ENCODE peak calls at places on chromosomes 2 and 18, in six cellular contexts. One of them, this sample, is unnamed.

GRCh38 chr18:6943143-6943542 is 174.5 kb downstream of the LAMA1 start:
- DNase-seq in kidney: no peak
- DNase-seq in heart left ventricle: no peak
- DNase-seq in left ventricle myocardium inferior: no peak
- DNase-seq in CD4-positive, CD25-positive, alpha-beta regulatory T cell: no peak
- DNase-seq in psoas muscle: no peak
- DNase-seq in this sample: no peak

GRCh38 chr2:16482485-16482884 is 183.1 kb downstream of the CYRIA start:
- DNase-seq in left ventricle myocardium inferior: no peak
- DNase-seq in kidney: no peak
- DNase-seq in psoas muscle: no peak
- DNase-seq in heart left ventricle: no peak
- DNase-seq in CD4-positive, CD25-positive, alpha-beta regulatory T cell: no peak
- DNase-seq in this sample: no peak

GRCh38 chr2:217834057-217834620 is 168.7 kb downstream of the TNS1 start:
- DNase-seq in psoas muscle: peak
- DNase-seq in CD4-positive, CD25-positive, alpha-beta regulatory T cell: no peak
- DNase-seq in heart left ventricle: no peak
- DNase-seq in kidney: peak
- DNase-seq in left ventricle myocardium inferior: peak
- DNase-seq in this sample: no peak

GRCh38 chr2:118981627-118982026 is 39.6 kb downstream of the MARCO start:
- DNase-seq in left ventricle myocardium inferior: no peak
- DNase-seq in psoas muscle: no peak
- DNase-seq in CD4-positive, CD25-positive, alpha-beta regulatory T cell: no peak
- DNase-seq in heart left ventricle: no peak
- DNase-seq in kidney: peak
- DNase-seq in this sample: no peak

GRCh38 chr2:128422571-128422970 is 103.9 kb upstream of the HS6ST1 start:
- DNase-seq in left ventricle myocardium inferior: no peak
- DNase-seq in heart left ventricle: peak
- DNase-seq in psoas muscle: no peak
- DNase-seq in CD4-positive, CD25-positive, alpha-beta regulatory T cell: no peak
- DNase-seq in kidney: peak
- DNase-seq in this sample: peak

GRCh38 chr2:30492619-30493018 is 45.6 kb downstream of the LCLAT1 start:
- DNase-seq in heart left ventricle: no peak
- DNase-seq in psoas muscle: no peak
- DNase-seq in kidney: no peak
- DNase-seq in left ventricle myocardium inferior: no peak
- DNase-seq in CD4-positive, CD25-positive, alpha-beta regulatory T cell: no peak
- DNase-seq in this sample: no peak

GRCh38 chr2:168192839-168193616 is 54.4 kb downstream of the STK39 start:
- DNase-seq in kidney: no peak
- DNase-seq in psoas muscle: no peak
- DNase-seq in CD4-positive, CD25-positive, alpha-beta regulatory T cell: peak
- DNase-seq in heart left ventricle: no peak
- DNase-seq in left ventricle myocardium inferior: no peak
- DNase-seq in this sample: no peak

GRCh38 chr18:43877922-43878321 is 600.6 kb upstream of the SYT4 start:
- DNase-seq in left ventricle myocardium inferior: no peak
- DNase-seq in kidney: no peak
- DNase-seq in psoas muscle: no peak
- DNase-seq in heart left ventricle: no peak
- DNase-seq in CD4-positive, CD25-positive, alpha-beta regulatory T cell: no peak
- DNase-seq in this sample: no peak

GRCh38 chr18:59961086-59961485 is 61.3 kb downstream of the PMAIP1 start:
- DNase-seq in left ventricle myocardium inferior: no peak
- DNase-seq in heart left ventricle: no peak
- DNase-seq in CD4-positive, CD25-positive, alpha-beta regulatory T cell: no peak
- DNase-seq in psoas muscle: no peak
- DNase-seq in kidney: no peak
- DNase-seq in this sample: no peak

GRCh38 chr2:38105911-38106310 is 30.0 kb upstream of the CYP1B1 start:
- DNase-seq in left ventricle myocardium inferior: no peak
- DNase-seq in CD4-positive, CD25-positive, alpha-beta regulatory T cell: no peak
- DNase-seq in heart left ventricle: no peak
- DNase-seq in kidney: no peak
- DNase-seq in psoas muscle: no peak
- DNase-seq in this sample: no peak

GRCh38 chr18:55384551-55385275 is 203.3 kb downstream of the TCF4 start:
- DNase-seq in kidney: no peak
- DNase-seq in heart left ventricle: no peak
- DNase-seq in left ventricle myocardium inferior: no peak
- DNase-seq in psoas muscle: no peak
- DNase-seq in CD4-positive, CD25-positive, alpha-beta regulatory T cell: no peak
- DNase-seq in this sample: no peak

GRCh38 chr2:104769096-104769495 is 84.8 kb upstream of the POU3F3 start:
- DNase-seq in kidney: no peak
- DNase-seq in heart left ventricle: no peak
- DNase-seq in left ventricle myocardium inferior: no peak
- DNase-seq in CD4-positive, CD25-positive, alpha-beta regulatory T cell: no peak
- DNase-seq in psoas muscle: no peak
- DNase-seq in this sample: peak

GRCh38 chr18:32177530-32177929 is 12.3 kb upstream of the MEP1B start:
- DNase-seq in left ventricle myocardium inferior: no peak
- DNase-seq in CD4-positive, CD25-positive, alpha-beta regulatory T cell: no peak
- DNase-seq in heart left ventricle: no peak
- DNase-seq in psoas muscle: no peak
- DNase-seq in kidney: no peak
- DNase-seq in this sample: no peak

GRCh38 chr18:6917082-6917481 is 187.6 kb downstream of the ARHGAP28 start:
- DNase-seq in kidney: no peak
- DNase-seq in heart left ventricle: no peak
- DNase-seq in psoas muscle: no peak
- DNase-seq in left ventricle myocardium inferior: no peak
- DNase-seq in CD4-positive, CD25-positive, alpha-beta regulatory T cell: no peak
- DNase-seq in this sample: peak

GRCh38 chr2:227774011-227774624 is 28.4 kb downstream of the SCYGR8 start:
- DNase-seq in CD4-positive, CD25-positive, alpha-beta regulatory T cell: no peak
- DNase-seq in left ventricle myocardium inferior: no peak
- DNase-seq in kidney: no peak
- DNase-seq in heart left ventricle: no peak
- DNase-seq in psoas muscle: no peak
- DNase-seq in this sample: no peak

GRCh38 chr18:46356278-46357033 is 252.3 kb downstream of the HAUS1 start:
- DNase-seq in heart left ventricle: peak
- DNase-seq in left ventricle myocardium inferior: peak
- DNase-seq in kidney: no peak
- DNase-seq in psoas muscle: no peak
- DNase-seq in CD4-positive, CD25-positive, alpha-beta regulatory T cell: no peak
- DNase-seq in this sample: no peak

GRCh38 chr2:11270891-11271290 is 73.5 kb downstream of the ROCK2 start:
- DNase-seq in kidney: no peak
- DNase-seq in CD4-positive, CD25-positive, alpha-beta regulatory T cell: no peak
- DNase-seq in heart left ventricle: no peak
- DNase-seq in left ventricle myocardium inferior: no peak
- DNase-seq in psoas muscle: no peak
- DNase-seq in this sample: no peak

GRCh38 chr18:3874593-3874992 is 424.6 kb downstream of the TGIF1 start:
- DNase-seq in psoas muscle: no peak
- DNase-seq in heart left ventricle: no peak
- DNase-seq in CD4-positive, CD25-positive, alpha-beta regulatory T cell: no peak
- DNase-seq in left ventricle myocardium inferior: no peak
- DNase-seq in kidney: no peak
- DNase-seq in this sample: no peak

GRCh38 chr18:55592572-55592971 is 4.6 kb upstream of the TCF4 start:
- DNase-seq in CD4-positive, CD25-positive, alpha-beta regulatory T cell: no peak
- DNase-seq in psoas muscle: no peak
- DNase-seq in kidney: no peak
- DNase-seq in heart left ventricle: no peak
- DNase-seq in left ventricle myocardium inferior: no peak
- DNase-seq in this sample: no peak

DNA sequence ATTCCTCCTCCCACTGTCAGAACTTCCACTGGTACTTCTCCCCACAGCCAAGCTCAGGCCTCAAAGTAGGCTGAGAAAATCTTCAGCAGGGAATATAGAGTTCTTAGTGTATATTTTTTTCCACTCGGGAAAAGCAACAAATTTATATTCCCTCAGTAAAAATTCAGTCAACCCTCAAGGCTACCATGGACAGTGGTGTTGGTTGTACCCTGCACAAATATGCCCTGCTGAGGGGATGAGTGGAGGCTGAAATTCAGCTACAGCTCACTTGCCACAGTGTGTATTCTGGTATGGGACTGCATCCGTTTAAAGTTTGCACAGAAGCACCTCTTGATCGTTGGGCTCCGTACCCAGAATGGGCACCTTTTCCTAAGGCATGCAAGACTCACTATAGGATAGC is 90.8 kb upstream of the LGALSL start:
- DNase-seq in kidney: no peak
- DNase-seq in psoas muscle: no peak
- DNase-seq in heart left ventricle: no peak
- DNase-seq in left ventricle myocardium inferior: no peak
- DNase-seq in CD4-positive, CD25-positive, alpha-beta regulatory T cell: no peak
- DNase-seq in this sample: no peak
- H3K27ac ChIP-seq in kidney: no peak
- H3K27ac ChIP-seq in psoas muscle: no peak
- H3K27ac ChIP-seq in heart left ventricle: no peak
- H3K27ac ChIP-seq in left ventricle myocardium inferior: no peak
- H3K27ac ChIP-seq in CD4-positive, CD25-positive, alpha-beta regulatory T cell: no peak
- H3K27ac ChIP-seq in this sample: peak

DNA sequence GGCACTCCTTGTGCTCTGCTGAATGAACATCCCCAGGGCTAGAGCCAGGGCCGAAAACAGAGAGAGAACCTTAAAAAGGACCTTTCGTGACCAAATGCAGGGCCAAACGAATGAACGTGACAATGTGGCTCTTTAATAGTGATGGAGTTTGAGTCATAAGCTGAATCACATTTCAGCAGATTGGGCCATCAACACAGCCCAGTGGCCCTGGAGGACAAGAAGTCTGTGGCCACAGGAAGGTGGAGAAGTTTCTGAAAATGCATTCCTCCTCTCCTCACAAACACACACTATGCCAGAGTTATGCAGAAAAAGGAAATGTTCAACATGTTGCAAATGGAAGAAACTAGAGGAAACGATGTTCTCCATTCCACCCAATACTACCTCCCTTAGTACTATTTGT is 415.8 kb downstream of the HRH4 start:
- DNase-seq in left ventricle myocardium inferior: no peak
- DNase-seq in kidney: no peak
- DNase-seq in heart left ventricle: no peak
- DNase-seq in CD4-positive, CD25-positive, alpha-beta regulatory T cell: no peak
- DNase-seq in psoas muscle: no peak
- DNase-seq in this sample: no peak
- H3K27ac ChIP-seq in left ventricle myocardium inferior: no peak
- H3K27ac ChIP-seq in kidney: no peak
- H3K27ac ChIP-seq in heart left ventricle: no peak
- H3K27ac ChIP-seq in CD4-positive, CD25-positive, alpha-beta regulatory T cell: no peak
- H3K27ac ChIP-seq in psoas muscle: no peak
- H3K27ac ChIP-seq in this sample: no peak

GRCh38 chr2:145822892-145823534 is 1303.1 kb upstream of the ZEB2 start:
- DNase-seq in heart left ventricle: no peak
- DNase-seq in left ventricle myocardium inferior: no peak
- DNase-seq in CD4-positive, CD25-positive, alpha-beta regulatory T cell: no peak
- DNase-seq in psoas muscle: no peak
- DNase-seq in kidney: no peak
- DNase-seq in this sample: no peak

GRCh38 chr2:145818890-145819504 is 1299.1 kb upstream of the ZEB2 start:
- DNase-seq in CD4-positive, CD25-positive, alpha-beta regulatory T cell: no peak
- DNase-seq in heart left ventricle: no peak
- DNase-seq in left ventricle myocardium inferior: no peak
- DNase-seq in psoas muscle: no peak
- DNase-seq in kidney: no peak
- DNase-seq in this sample: no peak

GRCh38 chr2:145815933-145816332 is 1296.0 kb upstream of the ZEB2 start:
- DNase-seq in heart left ventricle: no peak
- DNase-seq in kidney: no peak
- DNase-seq in left ventricle myocardium inferior: no peak
- DNase-seq in psoas muscle: no peak
- DNase-seq in CD4-positive, CD25-positive, alpha-beta regulatory T cell: no peak
- DNase-seq in this sample: no peak

GRCh38 chr2:145824384-145824783 is 1304.5 kb upstream of the ZEB2 start:
- DNase-seq in heart left ventricle: no peak
- DNase-seq in psoas muscle: no peak
- DNase-seq in kidney: no peak
- DNase-seq in left ventricle myocardium inferior: no peak
- DNase-seq in CD4-positive, CD25-positive, alpha-beta regulatory T cell: no peak
- DNase-seq in this sample: no peak

DNA sequence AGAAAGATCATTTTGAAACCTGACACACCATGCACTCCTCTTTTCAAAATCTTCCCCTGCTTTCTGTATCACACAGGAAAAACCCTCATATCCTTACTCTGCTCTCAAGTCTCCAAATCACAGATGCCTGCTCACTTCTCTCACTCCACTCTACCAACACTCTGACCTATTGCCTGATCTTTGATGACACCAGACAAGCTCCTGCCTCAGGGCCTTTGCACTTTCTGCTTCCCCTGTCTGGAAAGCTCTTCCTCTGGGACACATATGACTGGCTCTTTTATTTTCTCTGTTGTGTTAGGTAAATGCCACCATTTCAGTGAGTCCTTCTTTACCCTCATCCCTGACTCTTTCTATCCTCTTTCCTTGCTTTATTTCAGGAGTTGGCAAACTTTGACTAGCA is 1300.7 kb upstream of the ZEB2 start:
- DNase-seq in kidney: no peak
- DNase-seq in CD4-positive, CD25-positive, alpha-beta regulatory T cell: no peak
- DNase-seq in left ventricle myocardium inferior: no peak
- DNase-seq in heart left ventricle: no peak
- DNase-seq in psoas muscle: no peak
- DNase-seq in this sample: no peak
- H3K27ac ChIP-seq in kidney: no peak
- H3K27ac ChIP-seq in CD4-positive, CD25-positive, alpha-beta regulatory T cell: no peak
- H3K27ac ChIP-seq in left ventricle myocardium inferior: no peak
- H3K27ac ChIP-seq in heart left ventricle: no peak
- H3K27ac ChIP-seq in psoas muscle: no peak
- H3K27ac ChIP-seq in this sample: no peak

GRCh38 chr2:20481798-20482405 is 35.0 kb downstream of the RHOB start:
- DNase-seq in CD4-positive, CD25-positive, alpha-beta regulatory T cell: no peak
- DNase-seq in left ventricle myocardium inferior: no peak
- DNase-seq in psoas muscle: no peak
- DNase-seq in heart left ventricle: no peak
- DNase-seq in kidney: no peak
- DNase-seq in this sample: no peak

GRCh38 chr2:20482711-20483110 is 35.8 kb downstream of the RHOB start:
- DNase-seq in heart left ventricle: no peak
- DNase-seq in left ventricle myocardium inferior: no peak
- DNase-seq in psoas muscle: no peak
- DNase-seq in kidney: no peak
- DNase-seq in CD4-positive, CD25-positive, alpha-beta regulatory T cell: no peak
- DNase-seq in this sample: no peak

GRCh38 chr2:20484810-20485611 is 38.1 kb downstream of the RHOB start:
- DNase-seq in CD4-positive, CD25-positive, alpha-beta regulatory T cell: no peak
- DNase-seq in heart left ventricle: no peak
- DNase-seq in kidney: no peak
- DNase-seq in left ventricle myocardium inferior: no peak
- DNase-seq in psoas muscle: no peak
- DNase-seq in this sample: no peak

GRCh38 chr2:20484034-20484617 is 37.3 kb downstream of the RHOB start:
- DNase-seq in psoas muscle: no peak
- DNase-seq in left ventricle myocardium inferior: no peak
- DNase-seq in heart left ventricle: no peak
- DNase-seq in kidney: no peak
- DNase-seq in CD4-positive, CD25-positive, alpha-beta regulatory T cell: no peak
- DNase-seq in this sample: no peak

DNA sequence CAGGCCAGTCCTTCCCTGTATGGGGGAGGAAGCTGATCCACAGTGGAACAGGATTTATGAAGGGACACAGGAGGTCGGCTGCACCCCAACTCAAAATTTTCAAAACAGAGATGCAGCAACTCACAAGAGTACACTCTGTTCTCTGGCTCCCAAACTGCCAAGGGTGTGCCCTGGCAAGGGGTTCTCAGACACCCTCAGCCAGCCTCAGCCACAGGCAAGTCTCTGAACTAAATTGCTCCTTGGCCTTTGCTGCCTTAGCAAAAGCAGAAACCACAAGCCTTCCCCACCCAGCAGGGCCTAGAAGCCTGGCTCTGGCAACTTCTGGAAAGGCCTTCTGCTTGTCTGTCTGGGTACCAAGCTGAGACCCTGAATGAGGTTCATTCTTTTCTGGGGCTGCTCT is 36.6 kb downstream of the RHOB start:
- DNase-seq in left ventricle myocardium inferior: no peak
- DNase-seq in CD4-positive, CD25-positive, alpha-beta regulatory T cell: no peak
- DNase-seq in psoas muscle: peak
- DNase-seq in heart left ventricle: no peak
- DNase-seq in kidney: no peak
- DNase-seq in this sample: no peak
- H3K27ac ChIP-seq in left ventricle myocardium inferior: peak
- H3K27ac ChIP-seq in CD4-positive, CD25-positive, alpha-beta regulatory T cell: no peak
- H3K27ac ChIP-seq in psoas muscle: no peak
- H3K27ac ChIP-seq in heart left ventricle: peak
- H3K27ac ChIP-seq in kidney: no peak
- H3K27ac ChIP-seq in this sample: no peak